ENCODE peak calls at places on chromosomes 3 and 15, in ten cellular contexts. I is heart left ventricle, X is breast epithelium, Q is esophagus squamous epithelium, M is gastrocnemius medialis, V is lower lobe of right lung, K is pancreas, P is RWPE2, A is astrocyte, N is left ventricle myocardium inferior. J is an unnamed sample.

GRCh38 chr3:9308298-9308990 is 54.4 kb upstream of the THUMPD3 start:
- DNase-seq in I (no peak), X (no peak), Q (no peak), M (no peak), V (no peak), K (no peak), P (no peak), A (peak; percentile 66), N (no peak), J (no peak)

GRCh38 chr3:37904614-37905047 is 43.0 kb downstream of the CTDSPL start:
- DNase-seq in I (no peak), X (no peak), Q (no peak), M (no peak), V (no peak), K (no peak), P (no peak), A (peak; percentile 59), N (no peak), J (no peak)

GRCh38 chr15:99090011-99090699 is 14.7 kb upstream of the SYNM start:
- DNase-seq in I (no peak), X (peak; percentile 14), Q (no peak), M (no peak), V (no peak), K (no peak), P (no peak), A (no peak), N (no peak), J (no peak)

GRCh38 chr15:53829471-53829870 is 70.0 kb upstream of the WDR72 start:
- DNase-seq in I (no peak), X (no peak), Q (no peak), M (no peak), V (no peak), K (no peak), P (no peak), A (no peak), N (no peak), J (no peak)

GRCh38 chr3:156674911-156675743 is 737 bp downstream of the TIPARP start:
- DNase-seq in I (peak; percentile 86), X (peak; percentile 57), Q (no peak), M (peak; percentile 17), V (peak; percentile 81), K (peak; percentile 82), P (peak; percentile 63), A (no peak), N (peak; percentile 76), J (peak; percentile 73)

GRCh38 chr3:158160958-158161357 is 51.1 kb downstream of the RSRC1 start:
- DNase-seq in I (no peak), X (no peak), Q (no peak), M (no peak), V (no peak), K (no peak), P (no peak), A (peak; percentile 70), N (no peak), J (no peak)

GRCh38 chr3:197592361-197593045 is 36.7 kb upstream of the BDH1 start:
- DNase-seq in I (no peak), X (no peak), Q (no peak), M (no peak), V (no peak), K (no peak), P (no peak), A (no peak), N (no peak), J (no peak)

GRCh38 chr3:104628185-104628789 is 738.4 kb upstream of the ALCAM start:
- DNase-seq in I (no peak), X (no peak), Q (no peak), M (no peak), V (no peak), K (no peak), P (no peak), A (peak; percentile 55), N (no peak), J (no peak)

GRCh38 chr3:4776980-4777581 is 202.2 kb upstream of the BHLHE40 start:
- DNase-seq in I (no peak), X (no peak), Q (no peak), M (no peak), V (no peak), K (no peak), P (no peak), A (peak; percentile 31), N (no peak), J (no peak)

GRCh38 chr3:178680489-178680888 is 144.3 kb downstream of the KCNMB2 start:
- DNase-seq in I (no peak), X (no peak), Q (no peak), M (no peak), V (no peak), K (no peak), P (no peak), A (no peak), N (no peak), J (no peak)

GRCh38 chr3:194640829-194641228 is 7.6 kb upstream of the TMEM44 start:
- DNase-seq in I (no peak), X (no peak), Q (no peak), M (no peak), V (no peak), K (no peak), P (no peak), A (peak; percentile 42), N (no peak), J (no peak)

GRCh38 chr15:87477759-87478687 is 778.5 kb downstream of the NTRK3 start:
- DNase-seq in I (no peak), X (no peak), Q (no peak), M (peak; percentile 59), V (no peak), K (no peak), P (peak; percentile 60), A (peak; percentile 87), N (no peak), J (no peak)
- TF ChIP-seq CTCF in I (no peak), X (no peak), Q (no peak), M (no peak), V (no peak), K (no peak), P (no peak), A (peak; percentile 52), N (no peak), J (no peak)

DNA sequence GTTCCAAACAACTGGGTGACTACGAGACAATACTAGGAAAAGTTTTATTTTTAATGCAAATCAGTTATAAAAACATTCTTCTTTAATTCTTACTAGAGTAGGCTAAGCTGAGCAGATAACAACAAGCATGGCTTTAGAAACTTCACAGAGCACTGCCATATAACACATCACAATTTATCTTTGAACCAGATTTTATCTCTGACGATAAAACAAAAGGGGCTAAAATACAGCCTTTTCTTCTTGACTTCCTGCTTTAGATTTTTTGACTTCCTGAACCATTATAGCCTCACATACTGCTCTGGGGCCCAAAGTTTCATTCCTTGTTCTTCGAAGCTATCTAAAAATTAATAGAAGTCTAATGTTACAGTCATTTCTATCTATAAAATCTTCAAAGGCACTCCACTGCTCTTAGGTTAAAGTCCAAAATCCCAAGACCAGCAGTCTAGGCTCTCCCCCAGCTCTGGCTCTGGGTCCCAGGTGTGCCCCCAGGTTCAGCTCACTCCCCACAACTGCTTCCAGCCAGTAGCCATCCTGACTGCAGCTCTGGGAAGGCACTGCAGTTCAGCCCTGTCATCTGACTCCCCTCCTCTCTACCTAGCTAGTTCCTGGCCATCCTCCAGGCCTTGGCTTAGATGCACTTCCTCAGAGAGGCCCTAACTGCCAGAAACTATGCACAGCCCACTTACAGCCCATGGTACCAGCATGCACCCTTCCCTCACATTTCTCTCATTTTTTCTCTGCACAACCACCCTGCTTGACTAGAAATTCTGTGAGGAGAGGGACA is 25.7 kb downstream of the TBC1D2B start:
- DNase-seq in I (no peak), X (no peak), Q (no peak), M (no peak), V (no peak), K (no peak), P (no peak), A (peak; percentile 55), N (no peak), J (peak; percentile 57)
- H3K27ac ChIP-seq in I (peak overlapping the region; percentile 5), X (peak overlapping the region; percentile 62), Q (peak overlapping the region; percentile 25), M (no peak overlapping the region), V (peak overlapping the region; percentile 53), K (peak overlapping the region; percentile 35), P (no peak overlapping the region), A (no peak overlapping the region), N (peak overlapping the region; percentile 78), J (no peak overlapping the region)

DNA sequence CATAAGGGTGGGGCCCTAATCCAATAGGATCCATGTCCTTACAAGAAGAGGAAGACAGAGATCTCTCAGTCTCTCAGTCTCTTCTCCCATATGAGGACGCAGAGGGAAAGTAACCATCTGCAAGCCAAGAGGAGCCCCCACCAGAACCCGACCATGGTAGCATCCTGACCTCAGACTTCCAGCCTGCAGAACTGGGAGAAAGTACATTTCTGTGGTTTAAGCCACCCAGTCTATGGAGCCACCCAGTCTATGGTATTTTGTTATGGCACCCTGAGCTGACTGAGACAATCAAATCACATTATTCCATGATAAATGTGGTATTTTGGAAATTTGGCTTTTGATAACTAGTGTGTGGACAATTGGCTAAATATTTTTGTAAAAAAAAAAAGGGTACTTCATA is 101.5 kb upstream of the TMC3 start:
- DNase-seq in I (no peak), X (no peak), Q (no peak), M (no peak), V (no peak), K (no peak), P (no peak), A (no peak), N (no peak), J (no peak)
- H3K9me3 ChIP-seq in I (no peaks in the 10 kb centered on the region), X (no peaks in the 10 kb centered on the region), Q (no peaks in the 10 kb centered on the region), M (no peaks in the 10 kb centered on the region), V (no peaks in the 10 kb centered on the region), K (no peaks in the 10 kb centered on the region), P (no peaks in the 10 kb centered on the region), A (no peaks in the 10 kb centered on the region), N (no peaks in the 10 kb centered on the region), J (no peaks in the 10 kb centered on the region)

GRCh38 chr3:179977356-179977755 is 59.4 kb downstream of the PEX5L start:
- DNase-seq in I (no peak), X (no peak), Q (no peak), M (no peak), V (no peak), K (no peak), P (no peak), A (no peak), N (no peak), J (no peak)

GRCh38 chr3:179973931-179974361 is 62.8 kb downstream of the PEX5L start:
- DNase-seq in I (no peak), X (no peak), Q (no peak), M (no peak), V (no peak), K (no peak), P (no peak), A (no peak), N (no peak), J (no peak)

GRCh38 chr3:179971280-179971679 is 65.5 kb downstream of the PEX5L start:
- DNase-seq in I (no peak), X (no peak), Q (no peak), M (no peak), V (no peak), K (no peak), P (no peak), A (no peak), N (no peak), J (no peak)

GRCh38 chr3:179969525-179969924 is 67.2 kb downstream of the PEX5L start:
- DNase-seq in I (no peak), X (no peak), Q (no peak), M (no peak), V (no peak), K (no peak), P (no peak), A (peak; percentile 16), N (no peak), J (no peak)

DNA sequence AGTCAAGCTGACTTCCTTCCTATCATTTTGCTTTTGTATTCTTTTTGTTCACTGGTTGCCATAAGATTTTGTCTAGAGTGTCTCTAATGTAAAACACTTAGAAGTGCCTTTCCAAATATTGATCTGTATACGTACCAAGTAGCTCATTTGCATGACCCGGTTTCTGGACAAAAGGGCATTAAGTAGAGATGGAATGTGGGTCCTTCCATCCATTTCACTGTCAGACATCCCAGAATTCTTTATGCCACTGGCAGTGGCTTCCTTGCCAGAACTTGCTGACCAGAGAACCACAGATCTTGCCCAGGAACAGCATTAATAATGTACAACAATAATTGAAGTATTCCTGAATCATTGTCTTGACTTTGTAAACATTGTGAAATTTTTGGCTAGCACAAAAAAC is 63.7 kb downstream of the PEX5L start:
- DNase-seq in I (no peak), X (no peak), Q (no peak), M (no peak), V (no peak), K (no peak), P (no peak), A (no peak), N (no peak), J (no peak)
- TF ChIP-seq CTCF in I (no peak), X (no peak), Q (no peak), M (no peak), V (no peak), K (no peak), P (no peak), A (no peak), N (no peak), J (no peak)